ENCODE peak calls at places on chromosomes 2 and 18, in ten cellular contexts. W is IMR-90, R is lower leg skin, P is HCT116, V is gastrocnemius medialis, D is GM12892, Z is GM12891, M is K562, I is suprapubic skin, E is transverse colon. N is an unnamed sample.

GRCh38 chr2:16824472-16824871 is 158.8 kb upstream of the CYRIA start:
- DNase-seq in W (no peak), R (no peak), P (no peak), V (no peak), D (no peak), Z (no peak), M (no peak), I (no peak), E (no peak), N (no peak)

GRCh38 chr2:85772019-85772745 is 18.4 kb downstream of the ATOH8 start:
- DNase-seq in W (peak), R (peak), P (peak), V (peak), D (no peak), Z (no peak), M (no peak), I (peak), E (peak), N (peak)

GRCh38 chr2:127563458-127564428 is 28.3 kb downstream of the MYO7B start:
- DNase-seq in W (no peak), R (no peak), P (no peak), V (no peak), D (peak), Z (peak), M (no peak), I (no peak), E (no peak), N (no peak)

GRCh38 chr18:73861771-73862170 is 285.9 kb downstream of the FBXO15 start:
- DNase-seq in W (no peak), R (no peak), P (no peak), V (no peak), D (no peak), Z (no peak), M (no peak), I (no peak), E (no peak), N (no peak)

GRCh38 chr2:238821391-238821790 is 26.5 kb upstream of the TWIST2 start:
- DNase-seq in W (peak), R (no peak), P (no peak), V (no peak), D (no peak), Z (no peak), M (no peak), I (no peak), E (no peak), N (no peak)

GRCh38 chr2:158724803-158725271 is 70.3 kb upstream of the DAPL1 start:
- DNase-seq in W (no peak), R (peak), P (no peak), V (no peak), D (no peak), Z (no peak), M (no peak), I (no peak), E (no peak), N (peak)

GRCh38 chr2:29155578-29155977 is 40.4 kb downstream of the CLIP4 start:
- DNase-seq in W (peak), R (no peak), P (no peak), V (no peak), D (no peak), Z (no peak), M (no peak), I (no peak), E (no peak), N (no peak)

GRCh38 chr18:28175047-28175929 is 1.6 kb downstream of the CDH2 start:
- DNase-seq in W (peak), R (no peak), P (no peak), V (no peak), D (peak), Z (no peak), M (no peak), I (no peak), E (no peak), N (peak)

GRCh38 chr2:191247381-191248057 is 2.3 kb downstream of the MYO1B start:
- DNase-seq in W (peak), R (no peak), P (peak), V (no peak), D (no peak), Z (no peak), M (no peak), I (no peak), E (no peak), N (peak)

GRCh38 chr2:190344275-190344827 is 962 bp downstream of the INPP1 start:
- DNase-seq in W (no peak), R (no peak), P (no peak), V (peak), D (no peak), Z (peak), M (no peak), I (peak), E (peak), N (peak)

GRCh38 chr2:241272722-241273551 is 42.5 kb downstream of the HDLBP start:
- DNase-seq in W (peak), R (peak), P (no peak), V (peak), D (peak), Z (peak), M (peak), I (peak), E (peak), N (peak)

GRCh38 chr2:25447018-25447417 is 105.3 kb upstream of the DNMT3A start:
- DNase-seq in W (no peak), R (no peak), P (no peak), V (no peak), D (no peak), Z (no peak), M (no peak), I (no peak), E (no peak), N (no peak)

GRCh38 chr2:23497063-23497462 is 112.1 kb downstream of the KLHL29 start:
- DNase-seq in W (peak), R (no peak), P (no peak), V (no peak), D (no peak), Z (no peak), M (no peak), I (no peak), E (no peak), N (peak)

GRCh38 chr18:65422544-65423136 is 328.2 kb upstream of the CDH7 start:
- DNase-seq in W (no peak), R (no peak), P (no peak), V (no peak), D (no peak), Z (no peak), M (no peak), I (no peak), E (no peak), N (no peak)

GRCh38 chr2:101802329-101802728 is 104.8 kb downstream of the MAP4K4 start:
- DNase-seq in W (no peak), R (no peak), P (no peak), V (no peak), D (no peak), Z (no peak), M (no peak), I (no peak), E (peak), N (no peak)

GRCh38 chr18:13137041-13137938 is 81.3 kb upstream of the LDLRAD4 start:
- DNase-seq in W (no peak), R (no peak), P (no peak), V (no peak), D (peak), Z (peak), M (no peak), I (no peak), E (peak), N (no peak)

GRCh38 chr2:133755515-133756311 is 187.4 kb upstream of the NCKAP5 start:
- DNase-seq in W (peak), R (no peak), P (no peak), V (no peak), D (no peak), Z (no peak), M (no peak), I (no peak), E (no peak), N (no peak)

GRCh38 chr2:150548527-150548926 is 61.1 kb upstream of the RND3 start:
- DNase-seq in W (peak), R (no peak), P (peak), V (no peak), D (no peak), Z (no peak), M (no peak), I (no peak), E (no peak), N (peak)

GRCh38 chr18:2529154-2529553 is 42.2 kb downstream of the METTL4 start:
- DNase-seq in W (peak), R (no peak), P (no peak), V (no peak), D (no peak), Z (no peak), M (no peak), I (no peak), E (no peak), N (no peak)

GRCh38 chr2:95799490-95799889 is 192.1 kb downstream of the ANKRD36C start:
- DNase-seq in W (no peak), R (no peak), P (no peak), V (no peak), D (no peak), Z (no peak), M (no peak), I (no peak), E (no peak), N (no peak)

GRCh38 chr18:8450013-8450412 is 159.2 kb upstream of the RAB12 start:
- DNase-seq in W (no peak), R (no peak), P (peak), V (no peak), D (no peak), Z (no peak), M (peak), I (no peak), E (no peak), N (peak)

GRCh38 chr2:127174977-127175376 is 45.1 kb downstream of the CYP27C1 start:
- DNase-seq in W (peak), R (peak), P (no peak), V (peak), D (no peak), Z (no peak), M (no peak), I (peak), E (peak), N (peak)

GRCh38 chr2:171837736-171838135 is 56.3 kb downstream of the SLC25A12 start:
- DNase-seq in W (peak), R (no peak), P (no peak), V (no peak), D (no peak), Z (no peak), M (no peak), I (no peak), E (no peak), N (no peak)

GRCh38 chr2:136935119-136935518 is 169.8 kb downstream of the THSD7B start:
- DNase-seq in W (no peak), R (no peak), P (no peak), V (no peak), D (no peak), Z (no peak), M (no peak), I (no peak), E (no peak), N (no peak)

GRCh38 chr2:3814846-3815245 is 111.5 kb downstream of the DCDC2C start:
- DNase-seq in W (no peak), R (no peak), P (no peak), V (no peak), D (no peak), Z (no peak), M (no peak), I (no peak), E (no peak), N (no peak)

GRCh38 chr18:22026362-22026761 is 143.0 kb upstream of the GATA6 start:
- DNase-seq in W (no peak), R (no peak), P (no peak), V (no peak), D (no peak), Z (no peak), M (no peak), I (no peak), E (no peak), N (no peak)

GRCh38 chr2:9663008-9663879 is 32.4 kb upstream of the YWHAQ start:
- DNase-seq in W (no peak), R (no peak), P (no peak), V (no peak), D (no peak), Z (no peak), M (no peak), I (no peak), E (no peak), N (no peak)

GRCh38 chr18:6161549-6161948 is 253.2 kb downstream of the L3MBTL4 start:
- DNase-seq in W (no peak), R (no peak), P (no peak), V (no peak), D (no peak), Z (peak), M (no peak), I (no peak), E (no peak), N (no peak)

GRCh38 chr2:162226836-162227235 is 16.4 kb downstream of the FAP start:
- DNase-seq in W (peak), R (no peak), P (no peak), V (no peak), D (no peak), Z (no peak), M (no peak), I (no peak), E (no peak), N (no peak)

GRCh38 chr2:63983986-63984605 is 35.1 kb downstream of the VPS54 start:
- DNase-seq in W (peak), R (no peak), P (no peak), V (no peak), D (no peak), Z (no peak), M (no peak), I (no peak), E (no peak), N (no peak)

GRCh38 chr2:60641866-60642788 is 88.7 kb upstream of the BCL11A start:
- DNase-seq in W (peak), R (no peak), P (peak), V (no peak), D (no peak), Z (peak), M (peak), I (no peak), E (peak), N (peak)

GRCh38 chr18:59140287-59140885 is 702 bp downstream of the SEC11C start:
- DNase-seq in W (peak), R (no peak), P (no peak), V (no peak), D (no peak), Z (no peak), M (peak), I (no peak), E (peak), N (peak)

GRCh38 chr2:205139822-205140612 is 542.3 kb upstream of the NRP2 start:
- DNase-seq in W (no peak), R (no peak), P (no peak), V (no peak), D (no peak), Z (no peak), M (peak), I (peak), E (no peak), N (no peak)

GRCh38 chr2:113257511-113258264 is 21.0 kb downstream of the PAX8 start:
- DNase-seq in W (peak), R (no peak), P (no peak), V (no peak), D (no peak), Z (no peak), M (no peak), I (no peak), E (no peak), N (no peak)

GRCh38 chr2:239140346-239141020 is 260.3 kb downstream of the HDAC4 start:
- DNase-seq in W (no peak), R (no peak), P (no peak), V (no peak), D (no peak), Z (no peak), M (no peak), I (no peak), E (no peak), N (no peak)

GRCh38 chr2:158998486-158999248 is 30.2 kb downstream of the TANC1 start:
- DNase-seq in W (peak), R (no peak), P (no peak), V (no peak), D (no peak), Z (no peak), M (no peak), I (no peak), E (no peak), N (peak)

GRCh38 chr2:225337183-225337582 is 62.3 kb upstream of the NYAP2 start:
- DNase-seq in W (peak), R (no peak), P (no peak), V (no peak), D (no peak), Z (no peak), M (no peak), I (no peak), E (no peak), N (no peak)

GRCh38 chr2:42651057-42651456 is 82.6 kb downstream of the MTA3 start:
- DNase-seq in W (peak), R (no peak), P (no peak), V (no peak), D (no peak), Z (no peak), M (no peak), I (no peak), E (no peak), N (no peak)

GRCh38 chr2:61707984-61708852 is 145.6 kb downstream of the FAM161A start:
- DNase-seq in W (peak), R (no peak), P (no peak), V (peak), D (peak), Z (peak), M (no peak), I (no peak), E (no peak), N (peak)
- TF ChIP-seq POLR2A in W (no peak), R (no peak), P (no peak), V (no peak), D (peak), Z (peak), M (no peak), I (no peak), E (no peak), N (no peak)

GRCh38 chr2:219627105-219628100 is at the start of gene SLC4A3:
- DNase-seq in W (peak), R (no peak), P (no peak), V (no peak), D (no peak), Z (no peak), M (peak), I (no peak), E (no peak), N (peak)
- TF ChIP-seq POLR2A in W (no peak), R (no peak), P (peak), V (no peak), D (no peak), Z (no peak), M (no peak), I (no peak), E (no peak), N (peak)

GRCh38 chr2:122980672-122981071 is 1044.4 kb upstream of the CNTNAP5 start:
- DNase-seq in W (no peak), R (no peak), P (no peak), V (peak), D (no peak), Z (no peak), M (no peak), I (no peak), E (no peak), N (no peak)
- TF ChIP-seq POLR2A in W (no peak), R (no peak), P (no peak), V (no peak), D (no peak), Z (no peak), M (no peak), I (no peak), E (no peak), N (no peak)

GRCh38 chr18:111292-112014 is 46.9 kb upstream of the USP14 start:
- DNase-seq in W (peak), R (no peak), P (no peak), V (peak), D (peak), Z (peak), M (peak), I (no peak), E (peak), N (peak)
- TF ChIP-seq POLR2A in W (no peak), R (no peak), P (no peak), V (no peak), D (no peak), Z (no peak), M (no peak), I (no peak), E (no peak), N (no peak)